ENCODE peak calls at places on chromosomes 3 and 15, in six cellular contexts. One of them, this sample, is unnamed.

GRCh38 chr3:108022316-108023150 is 68.3 kb downstream of the CD47 start:
- DNase-seq in IMR-90: no peak
- DNase-seq in right atrium auricular region: no peak
- DNase-seq in BE2C: no peak
- DNase-seq in heart right ventricle: no peak
- DNase-seq in mammary epithelial cell: no peak
- DNase-seq in this sample: no peak

GRCh38 chr3:138849541-138849940 is 14.8 kb upstream of the PIK3CB start:
- DNase-seq in IMR-90: no peak
- DNase-seq in right atrium auricular region: no peak
- DNase-seq in BE2C: no peak
- DNase-seq in heart right ventricle: no peak
- DNase-seq in mammary epithelial cell: no peak
- DNase-seq in this sample: no peak

GRCh38 chr3:195365371-195365770 is 77.4 kb downstream of the ACAP2 start:
- DNase-seq in IMR-90: no peak
- DNase-seq in right atrium auricular region: no peak
- DNase-seq in BE2C: no peak
- DNase-seq in heart right ventricle: no peak
- DNase-seq in mammary epithelial cell: peak
- DNase-seq in this sample: no peak

GRCh38 chr3:52845157-52845556 is 10.3 kb upstream of the MUSTN1 start:
- DNase-seq in IMR-90: peak
- DNase-seq in right atrium auricular region: peak
- DNase-seq in BE2C: no peak
- DNase-seq in heart right ventricle: peak
- DNase-seq in mammary epithelial cell: no peak
- DNase-seq in this sample: no peak

GRCh38 chr15:67863442-67863987 is 23.7 kb upstream of the RNU6-1 start:
- DNase-seq in IMR-90: peak
- DNase-seq in right atrium auricular region: peak
- DNase-seq in BE2C: peak
- DNase-seq in heart right ventricle: peak
- DNase-seq in mammary epithelial cell: peak
- DNase-seq in this sample: peak

GRCh38 chr3:122858373-122858772 is 63.5 kb downstream of the SLC49A4 start:
- DNase-seq in IMR-90: peak
- DNase-seq in right atrium auricular region: no peak
- DNase-seq in BE2C: no peak
- DNase-seq in heart right ventricle: no peak
- DNase-seq in mammary epithelial cell: peak
- DNase-seq in this sample: no peak

GRCh38 chr3:40827942-40828688 is 303.4 kb downstream of the ZNF621 start:
- DNase-seq in IMR-90: no peak
- DNase-seq in right atrium auricular region: peak
- DNase-seq in BE2C: no peak
- DNase-seq in heart right ventricle: peak
- DNase-seq in mammary epithelial cell: peak
- DNase-seq in this sample: no peak

GRCh38 chr3:154791611-154792010 is 288.5 kb upstream of the MME start:
- DNase-seq in IMR-90: no peak
- DNase-seq in right atrium auricular region: no peak
- DNase-seq in BE2C: no peak
- DNase-seq in heart right ventricle: no peak
- DNase-seq in mammary epithelial cell: no peak
- DNase-seq in this sample: no peak

GRCh38 chr3:182954553-182954952 is 25.8 kb downstream of the DCUN1D1 start:
- DNase-seq in IMR-90: peak
- DNase-seq in right atrium auricular region: no peak
- DNase-seq in BE2C: no peak
- DNase-seq in heart right ventricle: no peak
- DNase-seq in mammary epithelial cell: no peak
- DNase-seq in this sample: no peak

GRCh38 chr15:67193223-67194009 is 61.0 kb downstream of the AAGAB start:
- DNase-seq in IMR-90: peak
- DNase-seq in right atrium auricular region: peak
- DNase-seq in BE2C: no peak
- DNase-seq in heart right ventricle: no peak
- DNase-seq in mammary epithelial cell: no peak
- DNase-seq in this sample: no peak

GRCh38 chr15:64930778-64931240 is 19.1 kb downstream of the ANKDD1A start:
- DNase-seq in IMR-90: peak
- DNase-seq in right atrium auricular region: no peak
- DNase-seq in BE2C: no peak
- DNase-seq in heart right ventricle: no peak
- DNase-seq in mammary epithelial cell: no peak
- DNase-seq in this sample: no peak

GRCh38 chr15:95409924-95410323 is 920.6 kb upstream of the NR2F2 start:
- DNase-seq in IMR-90: peak
- DNase-seq in right atrium auricular region: no peak
- DNase-seq in BE2C: no peak
- DNase-seq in heart right ventricle: no peak
- DNase-seq in mammary epithelial cell: no peak
- DNase-seq in this sample: no peak

GRCh38 chr3:123244128-123244527 is 42.4 kb downstream of the SEC22A start:
- DNase-seq in IMR-90: no peak
- DNase-seq in right atrium auricular region: no peak
- DNase-seq in BE2C: peak
- DNase-seq in heart right ventricle: no peak
- DNase-seq in mammary epithelial cell: peak
- DNase-seq in this sample: no peak

GRCh38 chr3:108127301-108127988 is 36.6 kb upstream of the CD47 start:
- DNase-seq in IMR-90: no peak
- DNase-seq in right atrium auricular region: no peak
- DNase-seq in BE2C: no peak
- DNase-seq in heart right ventricle: no peak
- DNase-seq in mammary epithelial cell: peak
- DNase-seq in this sample: no peak

GRCh38 chr15:50816191-50816590 is 50.7 kb upstream of the SPPL2A start:
- DNase-seq in IMR-90: no peak
- DNase-seq in right atrium auricular region: no peak
- DNase-seq in BE2C: no peak
- DNase-seq in heart right ventricle: no peak
- DNase-seq in mammary epithelial cell: peak
- DNase-seq in this sample: no peak

GRCh38 chr15:99114511-99115299 is 9.8 kb downstream of the SYNM start:
- DNase-seq in IMR-90: no peak
- DNase-seq in right atrium auricular region: no peak
- DNase-seq in BE2C: no peak
- DNase-seq in heart right ventricle: peak
- DNase-seq in mammary epithelial cell: no peak
- DNase-seq in this sample: no peak

GRCh38 chr3:134651347-134652041 is 672 bp upstream of the KY start:
- DNase-seq in IMR-90: peak
- DNase-seq in right atrium auricular region: peak
- DNase-seq in BE2C: no peak
- DNase-seq in heart right ventricle: peak
- DNase-seq in mammary epithelial cell: no peak
- DNase-seq in this sample: no peak

GRCh38 chr3:191425322-191425734 is 35.6 kb upstream of the PYDC2 start:
- DNase-seq in IMR-90: no peak
- DNase-seq in right atrium auricular region: no peak
- DNase-seq in BE2C: peak
- DNase-seq in heart right ventricle: no peak
- DNase-seq in mammary epithelial cell: no peak
- DNase-seq in this sample: no peak

GRCh38 chr15:55289011-55289572 is 521 bp downstream of the RAB27A start:
- DNase-seq in IMR-90: peak
- DNase-seq in right atrium auricular region: peak
- DNase-seq in BE2C: peak
- DNase-seq in heart right ventricle: no peak
- DNase-seq in mammary epithelial cell: peak
- DNase-seq in this sample: peak

GRCh38 chr3:4303187-4304123 is at the start of gene SETMAR:
- DNase-seq in IMR-90: peak
- DNase-seq in right atrium auricular region: peak
- DNase-seq in BE2C: peak
- DNase-seq in heart right ventricle: peak
- DNase-seq in mammary epithelial cell: peak
- DNase-seq in this sample: peak

GRCh38 chr3:71064976-71065763 is 518.4 kb downstream of the FOXP1 start:
- DNase-seq in IMR-90: peak
- DNase-seq in right atrium auricular region: peak
- DNase-seq in BE2C: peak
- DNase-seq in heart right ventricle: peak
- DNase-seq in mammary epithelial cell: peak
- DNase-seq in this sample: peak

GRCh38 chr3:17577795-17578520 is 164.5 kb downstream of the TBC1D5 start:
- DNase-seq in IMR-90: peak
- DNase-seq in right atrium auricular region: no peak
- DNase-seq in BE2C: no peak
- DNase-seq in heart right ventricle: no peak
- DNase-seq in mammary epithelial cell: peak
- DNase-seq in this sample: no peak

GRCh38 chr3:17573396-17573795 is 169.0 kb downstream of the TBC1D5 start:
- DNase-seq in IMR-90: no peak
- DNase-seq in right atrium auricular region: no peak
- DNase-seq in BE2C: no peak
- DNase-seq in heart right ventricle: no peak
- DNase-seq in mammary epithelial cell: no peak
- DNase-seq in this sample: no peak
- TF ChIP-seq CTCF in IMR-90: no peak
- TF ChIP-seq CTCF in right atrium auricular region: no peak
- TF ChIP-seq CTCF in BE2C: no peak
- TF ChIP-seq CTCF in heart right ventricle: no peak
- TF ChIP-seq CTCF in mammary epithelial cell: no peak
- TF ChIP-seq CTCF in this sample: no peak

DNA sequence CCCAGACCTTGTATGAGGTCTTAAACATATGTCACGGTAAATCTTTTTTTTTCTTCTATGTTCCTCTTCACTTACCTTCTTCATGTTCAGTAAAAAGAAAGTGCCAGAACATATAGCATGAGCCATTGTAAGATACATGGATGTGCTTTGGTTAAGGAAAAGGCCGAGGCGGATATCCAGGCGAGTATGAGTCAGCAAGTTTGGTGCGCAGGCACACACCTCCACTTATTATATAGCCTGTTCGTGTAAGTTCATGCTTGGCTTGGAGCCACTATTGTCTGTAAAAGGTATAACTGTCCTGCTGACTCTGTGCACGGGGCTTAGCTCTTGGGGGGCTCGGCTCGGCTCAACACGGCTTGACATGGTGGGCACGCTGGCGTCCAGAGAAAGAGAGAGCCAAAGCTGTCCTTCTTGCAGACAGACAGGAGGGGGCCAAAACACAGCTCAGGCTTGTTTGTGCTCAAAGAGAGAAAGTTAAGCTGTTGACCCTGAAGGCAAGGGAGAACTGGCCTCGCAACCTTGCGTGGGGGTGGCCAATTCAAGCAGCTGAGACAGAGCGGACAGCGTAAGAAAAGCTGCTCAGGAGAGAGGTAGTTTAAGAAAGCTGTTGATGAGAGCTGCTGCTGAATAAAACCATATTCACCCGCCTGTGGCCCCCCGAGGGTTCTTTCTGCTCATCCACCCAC is 251.2 kb downstream of the SLC9A9 start:
- DNase-seq in IMR-90: no peak
- DNase-seq in right atrium auricular region: no peak
- DNase-seq in BE2C: no peak
- DNase-seq in heart right ventricle: no peak
- DNase-seq in mammary epithelial cell: no peak
- DNase-seq in this sample: peak
- TF ChIP-seq CTCF in IMR-90: no peak
- TF ChIP-seq CTCF in right atrium auricular region: no peak
- TF ChIP-seq CTCF in BE2C: no peak
- TF ChIP-seq CTCF in heart right ventricle: no peak
- TF ChIP-seq CTCF in mammary epithelial cell: no peak
- TF ChIP-seq CTCF in this sample: no peak

GRCh38 chr3:127406309-127407025 is 118.6 kb upstream of the PRR20G start:
- DNase-seq in IMR-90: peak
- DNase-seq in right atrium auricular region: no peak
- DNase-seq in BE2C: no peak
- DNase-seq in heart right ventricle: peak
- DNase-seq in mammary epithelial cell: peak
- DNase-seq in this sample: no peak
- TF ChIP-seq CTCF in IMR-90: peak
- TF ChIP-seq CTCF in right atrium auricular region: no peak
- TF ChIP-seq CTCF in BE2C: peak
- TF ChIP-seq CTCF in heart right ventricle: no peak
- TF ChIP-seq CTCF in mammary epithelial cell: peak
- TF ChIP-seq CTCF in this sample: peak

DNA sequence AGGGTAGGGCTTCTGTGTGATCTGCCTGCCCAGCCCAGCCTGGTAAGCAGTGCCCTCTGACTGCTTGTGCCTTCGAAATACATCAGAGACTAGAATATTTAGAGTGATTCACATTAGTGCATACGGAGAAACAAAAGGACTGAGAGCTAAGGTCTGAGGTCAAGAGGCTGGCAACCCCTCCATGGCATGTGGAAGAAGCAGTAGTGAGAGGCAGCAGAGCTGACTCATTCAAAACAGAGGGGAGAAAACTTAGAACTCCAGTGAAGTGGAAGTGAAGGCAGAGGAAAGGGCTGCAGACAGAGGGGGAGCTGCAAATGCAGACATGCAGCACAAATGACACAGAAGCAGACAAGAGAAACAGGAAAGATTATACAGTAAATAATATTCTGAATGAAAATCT is 61.6 kb downstream of the ULK4 start:
- DNase-seq in IMR-90: peak
- DNase-seq in right atrium auricular region: no peak
- DNase-seq in BE2C: no peak
- DNase-seq in heart right ventricle: no peak
- DNase-seq in mammary epithelial cell: no peak
- DNase-seq in this sample: no peak
- TF ChIP-seq CTCF in IMR-90: no peak
- TF ChIP-seq CTCF in right atrium auricular region: no peak
- TF ChIP-seq CTCF in BE2C: no peak
- TF ChIP-seq CTCF in heart right ventricle: no peak
- TF ChIP-seq CTCF in mammary epithelial cell: no peak
- TF ChIP-seq CTCF in this sample: no peak

DNA sequence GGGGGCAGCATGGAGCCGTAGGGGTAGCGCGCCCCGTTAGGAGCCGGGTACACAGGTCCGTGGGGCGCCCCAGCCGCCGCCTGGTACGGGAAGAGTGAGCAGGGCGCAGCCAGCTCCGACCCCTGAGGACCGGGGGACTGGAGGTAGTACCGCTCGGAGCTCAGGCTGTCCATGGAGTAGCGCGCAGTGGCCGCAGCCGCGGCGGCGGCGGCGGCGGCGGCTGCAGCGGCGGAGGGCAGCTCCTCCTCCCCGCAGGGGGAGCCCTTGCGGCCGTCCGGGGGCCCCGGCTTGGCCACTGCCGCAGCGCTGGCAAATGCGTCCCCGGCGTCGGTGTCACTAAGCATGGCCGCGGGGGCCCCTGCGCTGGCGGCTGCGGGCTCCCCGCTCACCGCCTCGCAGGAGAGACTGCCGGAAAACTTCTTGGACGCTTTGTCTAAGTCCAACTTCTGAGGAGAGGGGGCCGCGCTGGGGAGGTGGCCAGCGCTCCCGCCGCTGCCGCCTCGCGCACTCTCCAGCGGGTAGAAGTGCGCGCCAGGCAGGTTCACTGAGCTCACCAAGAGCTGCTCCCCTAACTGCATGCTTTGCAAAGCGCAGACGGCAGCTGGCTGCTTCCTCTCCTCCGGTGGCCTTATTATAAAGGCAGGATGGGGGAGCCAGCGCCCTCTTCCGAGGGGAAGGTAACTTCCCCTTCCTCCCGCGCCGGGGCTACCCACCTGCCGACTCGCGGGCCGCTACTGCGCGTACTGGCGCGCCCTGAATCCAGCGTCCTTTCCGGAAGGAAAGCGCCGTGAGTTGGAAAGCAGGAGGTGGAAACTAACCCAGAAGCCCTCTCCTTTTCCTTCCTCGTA is at the start of gene EOMES:
- DNase-seq in IMR-90: no peak
- DNase-seq in right atrium auricular region: no peak
- DNase-seq in BE2C: peak
- DNase-seq in heart right ventricle: no peak
- DNase-seq in mammary epithelial cell: peak
- DNase-seq in this sample: peak
- TF ChIP-seq CTCF in IMR-90: no peak
- TF ChIP-seq CTCF in right atrium auricular region: no peak
- TF ChIP-seq CTCF in BE2C: peak
- TF ChIP-seq CTCF in heart right ventricle: peak
- TF ChIP-seq CTCF in mammary epithelial cell: peak
- TF ChIP-seq CTCF in this sample: peak

This sample was measured in nephron progenitor cell.